ENCODE peak calls at places on chromosomes 6 and 20, in four cellular contexts. One of them, this sample, is unnamed.

GRCh38 chr6:48048460-48049146 is 62.4 kb downstream of the PTCHD4 start:
- DNase-seq in GM23338: no peak
- DNase-seq in HL-60: no peak
- DNase-seq in SK-N-SH: no peak
- DNase-seq in this sample: no peak

GRCh38 chr6:43120938-43121913 is 45.1 kb downstream of the PTK7 start:
- DNase-seq in GM23338: no peak
- DNase-seq in HL-60: no peak
- DNase-seq in SK-N-SH: no peak
- DNase-seq in this sample: peak

GRCh38 chr6:87103977-87104601 is 9.2 kb upstream of the CGA start:
- DNase-seq in GM23338: no peak
- DNase-seq in HL-60: no peak
- DNase-seq in SK-N-SH: no peak
- DNase-seq in this sample: no peak

GRCh38 chr6:155701342-155701741 is 245.7 kb upstream of the NOX3 start:
- DNase-seq in GM23338: no peak
- DNase-seq in HL-60: no peak
- DNase-seq in SK-N-SH: no peak
- DNase-seq in this sample: no peak

GRCh38 chr20:38270869-38271608 is 10.5 kb upstream of the KIAA1755 start:
- DNase-seq in GM23338: no peak
- DNase-seq in HL-60: no peak
- DNase-seq in SK-N-SH: no peak
- DNase-seq in this sample: peak

GRCh38 chr20:49597825-49598395 is 30.0 kb upstream of the PTGIS start:
- DNase-seq in GM23338: no peak
- DNase-seq in HL-60: no peak
- DNase-seq in SK-N-SH: no peak
- DNase-seq in this sample: no peak

GRCh38 chr20:48189177-48189576 is 403.9 kb upstream of the SULF2 start:
- DNase-seq in GM23338: peak
- DNase-seq in HL-60: no peak
- DNase-seq in SK-N-SH: no peak
- DNase-seq in this sample: peak

GRCh38 chr20:56826971-56827645 is 198.0 kb downstream of the TFAP2C start:
- DNase-seq in GM23338: no peak
- DNase-seq in HL-60: no peak
- DNase-seq in SK-N-SH: no peak
- DNase-seq in this sample: no peak

GRCh38 chr20:50645253-50646068 is 45.9 kb downstream of the RIPOR3 start:
- DNase-seq in GM23338: peak
- DNase-seq in HL-60: no peak
- DNase-seq in SK-N-SH: no peak
- DNase-seq in this sample: peak

GRCh38 chr6:164947174-164947573 is 362.2 kb downstream of the C6orf118 start:
- DNase-seq in GM23338: no peak
- DNase-seq in HL-60: no peak
- DNase-seq in SK-N-SH: no peak
- DNase-seq in this sample: no peak

GRCh38 chr6:44223471-44224153 is at the start of gene SLC29A1:
- DNase-seq in GM23338: peak
- DNase-seq in HL-60: peak
- DNase-seq in SK-N-SH: peak
- DNase-seq in this sample: no peak

GRCh38 chr6:28136585-28137457 is 4.9 kb upstream of the ZKSCAN8 start:
- DNase-seq in GM23338: peak
- DNase-seq in HL-60: peak
- DNase-seq in SK-N-SH: peak
- DNase-seq in this sample: peak

GRCh38 chr6:150841697-150842096 is 23.8 kb upstream of the MTHFD1L start:
- DNase-seq in GM23338: no peak
- DNase-seq in HL-60: no peak
- DNase-seq in SK-N-SH: no peak
- DNase-seq in this sample: no peak

GRCh38 chr20:31593221-31594001 is 11.7 kb upstream of the ID1 start:
- DNase-seq in GM23338: no peak
- DNase-seq in HL-60: no peak
- DNase-seq in SK-N-SH: no peak
- DNase-seq in this sample: peak

GRCh38 chr20:23938118-23938438 is 50.5 kb downstream of the GGTLC1 start:
- DNase-seq in GM23338: no peak
- DNase-seq in HL-60: no peak
- DNase-seq in SK-N-SH: no peak
- DNase-seq in this sample: no peak

GRCh38 chr6:157169656-157170055 is 153.7 kb downstream of the TMEM242 start:
- DNase-seq in GM23338: no peak
- DNase-seq in HL-60: no peak
- DNase-seq in SK-N-SH: no peak
- DNase-seq in this sample: no peak

DNA sequence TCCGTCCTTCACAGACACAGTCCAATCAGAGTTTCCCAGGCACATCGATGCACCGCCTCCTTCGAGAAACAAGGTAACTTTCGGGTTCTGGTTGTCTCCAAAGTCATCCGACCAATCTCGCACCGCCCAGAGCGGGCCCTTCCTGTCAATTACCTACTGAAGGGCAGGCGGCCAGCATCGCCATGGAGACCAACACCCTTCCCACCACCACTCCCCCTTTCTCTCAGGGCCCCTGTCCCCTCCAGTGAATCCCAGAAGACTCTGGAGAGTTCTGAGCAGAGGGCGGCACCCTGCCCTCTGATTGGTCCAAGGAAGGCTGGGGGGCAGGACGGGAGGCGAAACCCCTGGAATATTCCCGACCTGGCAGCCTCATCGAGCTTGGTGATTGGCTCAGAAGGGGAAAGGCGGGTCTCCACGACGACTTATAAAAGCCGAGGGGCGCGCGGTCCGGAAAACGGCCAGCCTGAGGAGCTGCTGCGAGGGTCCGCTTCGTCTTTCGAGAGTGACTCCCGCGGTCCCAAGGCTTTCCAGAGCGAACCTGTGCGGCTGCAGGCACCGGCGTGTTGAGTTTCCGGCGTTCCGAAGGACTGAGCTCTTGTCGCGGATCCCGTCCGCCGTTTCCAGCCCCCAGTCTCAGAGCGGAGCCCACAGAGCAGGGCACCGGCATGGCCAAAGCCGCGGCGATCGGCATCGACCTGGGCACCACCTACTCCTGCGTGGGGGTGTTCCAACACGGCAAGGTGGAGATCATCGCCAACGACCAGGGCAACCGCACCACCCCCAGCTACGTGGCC is at the start of gene HSPA1B:
- DNase-seq in GM23338: peak
- DNase-seq in HL-60: peak
- DNase-seq in SK-N-SH: peak
- DNase-seq in this sample: peak
- TF ChIP-seq REST in GM23338: no peak
- TF ChIP-seq REST in HL-60: peak
- TF ChIP-seq REST in SK-N-SH: no peak
- TF ChIP-seq REST in this sample: no peak

GRCh38 chr6:3351105-3351676 is 92.4 kb downstream of the PSMG4 start:
- DNase-seq in GM23338: no peak
- DNase-seq in HL-60: no peak
- DNase-seq in SK-N-SH: no peak
- DNase-seq in this sample: no peak

GRCh38 chr6:3348821-3349220 is 90.1 kb downstream of the PSMG4 start:
- DNase-seq in GM23338: no peak
- DNase-seq in HL-60: no peak
- DNase-seq in SK-N-SH: no peak
- DNase-seq in this sample: no peak

GRCh38 chr6:3347826-3348225 is 89.1 kb downstream of the PSMG4 start:
- DNase-seq in GM23338: no peak
- DNase-seq in HL-60: no peak
- DNase-seq in SK-N-SH: no peak
- DNase-seq in this sample: no peak

GRCh38 chr6:3350252-3350826 is 91.6 kb downstream of the PSMG4 start:
- DNase-seq in GM23338: no peak
- DNase-seq in HL-60: no peak
- DNase-seq in SK-N-SH: no peak
- DNase-seq in this sample: no peak

DNA sequence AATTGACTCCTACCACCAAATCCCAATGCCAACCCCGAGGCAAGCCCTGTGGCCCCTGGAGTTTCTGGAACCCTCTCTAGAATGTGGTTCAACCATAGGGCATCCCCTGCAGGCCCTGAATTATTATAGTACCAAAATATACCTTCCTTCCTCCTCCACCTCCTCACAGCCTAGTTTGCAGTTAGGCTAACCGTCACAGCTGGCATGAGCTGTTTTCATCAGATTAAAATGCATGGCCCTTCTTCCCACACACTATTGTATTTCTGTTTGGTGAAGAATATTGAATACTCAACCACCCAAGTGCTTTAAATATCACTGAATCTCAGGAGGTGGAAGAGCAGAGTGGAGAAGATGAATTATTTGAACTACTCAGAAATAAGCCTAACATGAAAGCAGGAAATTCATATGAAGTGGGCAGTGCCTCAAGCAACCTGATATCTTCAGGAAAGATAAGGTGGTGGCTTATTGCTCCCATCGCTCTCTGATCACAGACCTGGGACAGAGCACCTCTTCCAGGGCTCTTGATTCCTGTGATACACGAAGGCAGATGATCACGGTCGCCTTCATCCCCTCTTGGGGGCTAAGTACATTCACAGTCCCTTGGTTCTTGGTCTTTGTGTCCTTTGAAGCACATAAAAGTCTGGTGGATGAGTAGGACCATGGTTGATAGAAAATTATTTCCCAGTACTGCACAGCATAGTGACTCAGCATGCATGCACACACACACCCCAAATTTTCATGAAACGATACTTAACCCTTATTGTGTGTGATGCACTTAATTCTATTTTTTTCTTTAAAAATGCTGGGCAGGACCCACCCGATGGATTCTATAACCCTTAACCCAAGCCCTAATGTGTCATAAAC is 90.9 kb downstream of the PSMG4 start:
- DNase-seq in GM23338: no peak
- DNase-seq in HL-60: no peak
- DNase-seq in SK-N-SH: no peak
- DNase-seq in this sample: no peak
- TF ChIP-seq REST in GM23338: no peak
- TF ChIP-seq REST in HL-60: no peak
- TF ChIP-seq REST in SK-N-SH: no peak
- TF ChIP-seq REST in this sample: no peak

GRCh38 chr6:131275273-131275672 is 140.0 kb downstream of the AKAP7 start:
- DNase-seq in GM23338: no peak
- DNase-seq in HL-60: no peak
- DNase-seq in SK-N-SH: no peak
- DNase-seq in this sample: no peak
- TF ChIP-seq REST in GM23338: no peak
- TF ChIP-seq REST in HL-60: no peak
- TF ChIP-seq REST in SK-N-SH: no peak
- TF ChIP-seq REST in this sample: no peak

GRCh38 chr20:62441986-62442539 is 14.7 kb upstream of the RBBP8NL start:
- DNase-seq in GM23338: no peak
- DNase-seq in HL-60: no peak
- DNase-seq in SK-N-SH: no peak
- DNase-seq in this sample: no peak
- TF ChIP-seq REST in GM23338: no peak
- TF ChIP-seq REST in HL-60: no peak
- TF ChIP-seq REST in SK-N-SH: no peak
- TF ChIP-seq REST in this sample: no peak

GRCh38 chr6:153357391-153357790 is 226.3 kb upstream of the RGS17 start:
- DNase-seq in GM23338: no peak
- DNase-seq in HL-60: no peak
- DNase-seq in SK-N-SH: no peak
- DNase-seq in this sample: no peak
- TF ChIP-seq REST in GM23338: no peak
- TF ChIP-seq REST in HL-60: no peak
- TF ChIP-seq REST in SK-N-SH: no peak
- TF ChIP-seq REST in this sample: no peak

GRCh38 chr6:131843768-131844167 is 35.9 kb downstream of the ENPP1 start:
- DNase-seq in GM23338: no peak
- DNase-seq in HL-60: no peak
- DNase-seq in SK-N-SH: no peak
- DNase-seq in this sample: no peak

GRCh38 chr6:131840936-131841583 is 33.2 kb downstream of the ENPP1 start:
- DNase-seq in GM23338: no peak
- DNase-seq in HL-60: no peak
- DNase-seq in SK-N-SH: no peak
- DNase-seq in this sample: no peak

GRCh38 chr6:131846023-131846663 is 38.3 kb downstream of the ENPP1 start:
- DNase-seq in GM23338: no peak
- DNase-seq in HL-60: no peak
- DNase-seq in SK-N-SH: no peak
- DNase-seq in this sample: no peak

GRCh38 chr6:131846905-131847304 is 39.1 kb downstream of the ENPP1 start:
- DNase-seq in GM23338: no peak
- DNase-seq in HL-60: no peak
- DNase-seq in SK-N-SH: no peak
- DNase-seq in this sample: no peak

DNA sequence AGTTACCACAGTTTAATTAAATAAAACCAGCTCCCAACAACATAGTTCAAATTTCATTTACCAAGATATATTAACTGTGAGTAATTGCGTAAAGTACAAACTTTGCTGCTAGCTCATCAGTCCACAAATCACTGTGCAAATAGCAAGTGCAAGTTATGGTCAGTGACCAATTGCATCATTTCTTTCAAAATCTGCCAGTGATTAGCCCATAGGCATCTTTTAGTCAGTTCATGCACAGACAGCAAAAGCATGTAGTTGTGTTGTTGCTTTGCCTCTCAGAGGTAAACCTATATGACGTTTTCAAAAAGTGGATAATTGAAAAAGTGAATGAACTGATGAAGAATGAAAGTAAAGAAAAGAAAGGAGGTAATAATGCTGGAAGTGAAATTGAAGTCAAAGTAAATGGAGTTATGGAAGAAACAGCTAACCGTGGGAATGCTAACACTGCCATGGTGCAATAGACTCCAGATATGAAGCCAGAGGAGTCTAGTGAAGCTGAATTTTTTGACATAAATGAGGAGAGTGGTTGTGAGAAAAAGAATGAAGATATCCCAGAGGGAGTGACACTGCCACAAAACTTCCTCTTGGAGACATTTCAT is 36.5 kb downstream of the ENPP1 start:
- DNase-seq in GM23338: no peak
- DNase-seq in HL-60: no peak
- DNase-seq in SK-N-SH: no peak
- DNase-seq in this sample: no peak
- TF ChIP-seq REST in GM23338: no peak
- TF ChIP-seq REST in HL-60: no peak
- TF ChIP-seq REST in SK-N-SH: no peak
- TF ChIP-seq REST in this sample: no peak

GRCh38 chr20:63697868-63698545 is 1.6 kb downstream of the TNFRSF6B start:
- DNase-seq in GM23338: peak
- DNase-seq in HL-60: no peak
- DNase-seq in SK-N-SH: peak
- DNase-seq in this sample: no peak
- TF ChIP-seq REST in GM23338: no peak
- TF ChIP-seq REST in HL-60: no peak
- TF ChIP-seq REST in SK-N-SH: no peak
- TF ChIP-seq REST in this sample: no peak